ENCODE peak calls at places on chromosome 20, in seven cellular contexts. One of them, this sample, is unnamed.

GRCh38 chr20:5614506-5614905 is 135.7 kb upstream of the SHLD1 start:
- DNase-seq in mammary epithelial cell: no peak
- DNase-seq in GM12878: no peak
- DNase-seq in HEK293T: no peak
- DNase-seq in fibroblast of pulmonary artery: no peak
- DNase-seq in posterior vena cava: no peak
- DNase-seq in AG09309: no peak
- DNase-seq in this sample: no peak

GRCh38 chr20:38843346-38843745 is 37.8 kb downstream of the PPP1R16B start:
- DNase-seq in mammary epithelial cell: no peak
- DNase-seq in GM12878: no peak
- DNase-seq in HEK293T: no peak
- DNase-seq in fibroblast of pulmonary artery: no peak
- DNase-seq in posterior vena cava: no peak
- DNase-seq in AG09309: no peak
- DNase-seq in this sample: no peak

GRCh38 chr20:517221-517620 is 26.4 kb downstream of the CSNK2A1 start:
- DNase-seq in mammary epithelial cell: no peak
- DNase-seq in GM12878: no peak
- DNase-seq in HEK293T: no peak
- DNase-seq in fibroblast of pulmonary artery: peak; percentile 13
- DNase-seq in posterior vena cava: no peak
- DNase-seq in AG09309: no peak
- DNase-seq in this sample: no peak

GRCh38 chr20:48921883-48922867 is 664 bp downstream of the ARFGEF2 start:
- DNase-seq in mammary epithelial cell: peak; percentile 83
- DNase-seq in GM12878: no peak
- DNase-seq in HEK293T: no peak
- DNase-seq in fibroblast of pulmonary artery: peak; percentile 37
- DNase-seq in posterior vena cava: peak; percentile 86
- DNase-seq in AG09309: no peak
- DNase-seq in this sample: peak; percentile 77

GRCh38 chr20:34954905-34955231 is 738 bp downstream of the GSS start:
- DNase-seq in mammary epithelial cell: no peak
- DNase-seq in GM12878: no peak
- DNase-seq in HEK293T: peak; percentile 30
- DNase-seq in fibroblast of pulmonary artery: no peak
- DNase-seq in posterior vena cava: no peak
- DNase-seq in AG09309: no peak
- DNase-seq in this sample: peak; percentile 73

GRCh38 chr20:1438361-1438760 is 28.3 kb downstream of the NSFL1C start:
- DNase-seq in mammary epithelial cell: no peak
- DNase-seq in GM12878: no peak
- DNase-seq in HEK293T: no peak
- DNase-seq in fibroblast of pulmonary artery: no peak
- DNase-seq in posterior vena cava: no peak
- DNase-seq in AG09309: no peak
- DNase-seq in this sample: no peak

GRCh38 chr20:32514760-32515159 is 70.4 kb downstream of the NOL4L start:
- DNase-seq in mammary epithelial cell: no peak
- DNase-seq in GM12878: no peak
- DNase-seq in HEK293T: no peak
- DNase-seq in fibroblast of pulmonary artery: no peak
- DNase-seq in posterior vena cava: peak; percentile 45
- DNase-seq in AG09309: no peak
- DNase-seq in this sample: peak; percentile 8

GRCh38 chr20:45069261-45069660 is 31.7 kb downstream of the KCNS1 start:
- DNase-seq in mammary epithelial cell: no peak
- DNase-seq in GM12878: no peak
- DNase-seq in HEK293T: no peak
- DNase-seq in fibroblast of pulmonary artery: peak; percentile 20
- DNase-seq in posterior vena cava: no peak
- DNase-seq in AG09309: no peak
- DNase-seq in this sample: no peak

GRCh38 chr20:5001174-5002076 is at the start of gene SLC23A2:
- DNase-seq in mammary epithelial cell: no peak
- DNase-seq in GM12878: no peak
- DNase-seq in HEK293T: peak; percentile 74
- DNase-seq in fibroblast of pulmonary artery: no peak
- DNase-seq in posterior vena cava: peak; percentile 85
- DNase-seq in AG09309: no peak
- DNase-seq in this sample: peak; percentile 63

GRCh38 chr20:36541227-36542018 is at the start of gene MYL9:
- DNase-seq in mammary epithelial cell: no peak
- DNase-seq in GM12878: no peak
- DNase-seq in HEK293T: no peak
- DNase-seq in fibroblast of pulmonary artery: peak; percentile 77
- DNase-seq in posterior vena cava: peak; percentile 97
- DNase-seq in AG09309: no peak
- DNase-seq in this sample: peak; percentile 90

GRCh38 chr20:20457392-20458126 is 89.7 kb downstream of the INSM1 start:
- DNase-seq in mammary epithelial cell: no peak
- DNase-seq in GM12878: no peak
- DNase-seq in HEK293T: no peak
- DNase-seq in fibroblast of pulmonary artery: peak; percentile 11
- DNase-seq in posterior vena cava: no peak
- DNase-seq in AG09309: no peak
- DNase-seq in this sample: peak; percentile 43

GRCh38 chr20:2729251-2729713 is 36.7 kb downstream of the EBF4 start:
- DNase-seq in mammary epithelial cell: no peak
- DNase-seq in GM12878: no peak
- DNase-seq in HEK293T: no peak
- DNase-seq in fibroblast of pulmonary artery: peak; percentile 53
- DNase-seq in posterior vena cava: no peak
- DNase-seq in AG09309: no peak
- DNase-seq in this sample: no peak

GRCh38 chr20:47566269-47566668 is 64.6 kb downstream of the NCOA3 start:
- DNase-seq in mammary epithelial cell: no peak
- DNase-seq in GM12878: no peak
- DNase-seq in HEK293T: no peak
- DNase-seq in fibroblast of pulmonary artery: no peak
- DNase-seq in posterior vena cava: no peak
- DNase-seq in AG09309: no peak
- DNase-seq in this sample: no peak

GRCh38 chr20:33677991-33678431 is 3.8 kb upstream of the NECAB3 start:
- DNase-seq in mammary epithelial cell: no peak
- DNase-seq in GM12878: no peak
- DNase-seq in HEK293T: no peak
- DNase-seq in fibroblast of pulmonary artery: no peak
- DNase-seq in posterior vena cava: no peak
- DNase-seq in AG09309: no peak
- DNase-seq in this sample: no peak

This sample was measured in GM23248.